ENCODE peak calls at places on chromosomes 11 and 22, in four cellular contexts. One of them, this sample, is unnamed. For H3K9me3, the result is how much of the 10 kb centered on the place peaks cover.

GRCh38 chr11:2885676-2886081 is at the start of gene CDKN1C:
- DNase-seq in fibroblast of lung: peak
- DNase-seq in stomach: peak
- DNase-seq in neural progenitor cell: peak
- DNase-seq in this sample: peak

GRCh38 chr11:128862913-128863660 is 4.0 kb downstream of the KCNJ1 start:
- DNase-seq in neural progenitor cell: no peak
- DNase-seq in stomach: no peak
- DNase-seq in fibroblast of lung: peak
- DNase-seq in this sample: no peak

GRCh38 chr11:67303132-67303988 is at the start of gene SSH3:
- DNase-seq in neural progenitor cell: peak
- DNase-seq in stomach: peak
- DNase-seq in fibroblast of lung: peak
- DNase-seq in this sample: peak

GRCh38 chr22:27100789-27101188 is 443.4 kb downstream of the MIAT start:
- DNase-seq in fibroblast of lung: no peak
- DNase-seq in stomach: no peak
- DNase-seq in neural progenitor cell: peak
- DNase-seq in this sample: peak

GRCh38 chr11:8032122-8032521 is 45.0 kb downstream of the EIF3F start:
- DNase-seq in neural progenitor cell: no peak
- DNase-seq in stomach: no peak
- DNase-seq in fibroblast of lung: no peak
- DNase-seq in this sample: no peak

GRCh38 chr11:3126207-3126865 is 38.8 kb downstream of the OSBPL5 start:
- DNase-seq in neural progenitor cell: no peak
- DNase-seq in fibroblast of lung: no peak
- DNase-seq in stomach: no peak
- DNase-seq in this sample: no peak

GRCh38 chr22:22009661-22010060 is 27.1 kb upstream of the TOP3B start:
- DNase-seq in neural progenitor cell: no peak
- DNase-seq in stomach: no peak
- DNase-seq in fibroblast of lung: no peak
- DNase-seq in this sample: no peak

GRCh38 chr11:59901306-59901705 is 22.7 kb downstream of the OOSP3 start:
- DNase-seq in neural progenitor cell: no peak
- DNase-seq in fibroblast of lung: no peak
- DNase-seq in stomach: no peak
- DNase-seq in this sample: no peak

GRCh38 chr11:62146476-62147200 is 22.8 kb downstream of the INCENP start:
- DNase-seq in neural progenitor cell: no peak
- DNase-seq in fibroblast of lung: no peak
- DNase-seq in stomach: peak
- DNase-seq in this sample: peak

GRCh38 chr11:57477507-57478189 is 17.3 kb downstream of the RTN4RL2 start:
- DNase-seq in neural progenitor cell: no peak
- DNase-seq in fibroblast of lung: no peak
- DNase-seq in stomach: peak
- DNase-seq in this sample: no peak

GRCh38 chr11:109317726-109318125 is 104.3 kb upstream of the C11orf87 start:
- DNase-seq in neural progenitor cell: no peak
- DNase-seq in stomach: no peak
- DNase-seq in fibroblast of lung: no peak
- DNase-seq in this sample: no peak

GRCh38 chr22:33299245-33299956 is 241.2 kb upstream of the SYN3 start:
- DNase-seq in neural progenitor cell: peak
- DNase-seq in fibroblast of lung: no peak
- DNase-seq in stomach: no peak
- DNase-seq in this sample: peak

GRCh38 chr22:44884968-44885805 is 124.6 kb downstream of the PHF21B start:
- DNase-seq in fibroblast of lung: no peak
- DNase-seq in neural progenitor cell: no peak
- DNase-seq in stomach: no peak
- DNase-seq in this sample: peak

GRCh38 chr11:100791873-100792272 is 104.8 kb downstream of the ARHGAP42 start:
- DNase-seq in neural progenitor cell: no peak
- DNase-seq in stomach: no peak
- DNase-seq in fibroblast of lung: no peak
- DNase-seq in this sample: no peak

GRCh38 chr11:13970986-13971385 is 8.5 kb downstream of the SPON1 start:
- DNase-seq in fibroblast of lung: peak
- DNase-seq in stomach: peak
- DNase-seq in neural progenitor cell: peak
- DNase-seq in this sample: no peak

GRCh38 chr11:69704508-69705245 is 855 bp upstream of the FGF19 start:
- DNase-seq in neural progenitor cell: peak
- DNase-seq in fibroblast of lung: no peak
- DNase-seq in stomach: no peak
- DNase-seq in this sample: no peak

GRCh38 chr22:39534092-39534506 is 1.6 kb upstream of the RPS19BP1 start:
- DNase-seq in stomach: no peak
- DNase-seq in neural progenitor cell: no peak
- DNase-seq in fibroblast of lung: no peak
- DNase-seq in this sample: no peak

GRCh38 chr11:118224512-118225180 is at the start of gene JAML:
- DNase-seq in neural progenitor cell: no peak
- DNase-seq in fibroblast of lung: no peak
- DNase-seq in stomach: peak
- DNase-seq in this sample: no peak

GRCh38 chr11:30818721-30819120 is 232.6 kb upstream of the MPPED2 start:
- DNase-seq in neural progenitor cell: no peak
- DNase-seq in fibroblast of lung: no peak
- DNase-seq in stomach: no peak
- DNase-seq in this sample: no peak

GRCh38 chr11:112128483-112129121 is 35.3 kb downstream of the IL18 start:
- DNase-seq in neural progenitor cell: no peak
- DNase-seq in stomach: peak
- DNase-seq in fibroblast of lung: peak
- DNase-seq in this sample: no peak

GRCh38 chr11:12696911-12697581 is 22.8 kb downstream of the TEAD1 start:
- DNase-seq in stomach: no peak
- DNase-seq in fibroblast of lung: no peak
- DNase-seq in neural progenitor cell: no peak
- DNase-seq in this sample: no peak

DNA sequence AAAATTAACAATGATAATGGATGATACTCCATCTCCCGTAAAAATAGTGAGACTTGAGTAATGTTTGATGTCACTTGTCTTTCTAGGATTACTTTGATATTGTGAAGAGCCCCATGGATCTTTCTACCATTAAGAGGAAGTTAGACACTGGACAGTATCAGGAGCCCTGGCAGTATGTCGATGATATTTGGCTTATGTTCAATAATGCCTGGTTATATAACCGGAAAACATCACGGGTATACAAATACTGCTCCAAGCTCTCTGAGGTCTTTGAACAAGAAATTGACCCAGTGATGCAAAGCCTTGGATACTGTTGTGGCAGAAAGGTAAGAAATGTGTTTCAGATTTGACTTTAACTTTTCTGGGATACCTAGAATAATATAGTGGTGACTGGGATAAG is 48.0 kb upstream of the L3MBTL2 start:
- DNase-seq in neural progenitor cell: no peak
- DNase-seq in stomach: no peak
- DNase-seq in fibroblast of lung: no peak
- DNase-seq in this sample: no peak
- H3K27ac ChIP-seq in neural progenitor cell: no peak
- H3K27ac ChIP-seq in stomach: no peak
- H3K27ac ChIP-seq in fibroblast of lung: no peak
- H3K27ac ChIP-seq in this sample: no peak

GRCh38 chr22:47371263-47372090 is 609.0 kb downstream of the TBC1D22A start:
- DNase-seq in fibroblast of lung: no peak
- DNase-seq in stomach: peak
- DNase-seq in neural progenitor cell: no peak
- DNase-seq in this sample: no peak
- H3K9me3 ChIP-seq in fibroblast of lung: under half
- H3K9me3 ChIP-seq in stomach: under half
- H3K9me3 ChIP-seq in neural progenitor cell: under half
- H3K9me3 ChIP-seq in this sample: under half

DNA sequence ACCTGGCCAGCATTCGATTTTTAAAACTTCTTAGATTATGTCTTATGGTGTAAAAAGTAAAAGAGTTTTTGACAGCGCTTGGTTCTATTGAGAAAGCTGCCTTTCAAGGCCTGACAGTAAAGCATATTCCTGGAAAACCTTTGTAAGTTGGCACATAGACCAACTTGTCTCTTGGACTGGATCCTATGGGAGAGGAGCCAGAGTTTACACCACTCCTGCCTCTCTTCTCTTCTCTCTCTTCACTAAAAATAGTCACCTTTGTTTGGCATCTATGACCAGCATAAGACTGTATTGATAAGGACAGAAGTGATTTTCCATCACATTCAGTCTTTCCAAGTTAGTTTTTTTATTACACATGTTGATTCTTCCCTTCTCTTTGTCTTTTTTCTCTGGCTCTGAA is 33.7 kb downstream of the CSRP3 start:
- DNase-seq in neural progenitor cell: no peak
- DNase-seq in stomach: no peak
- DNase-seq in fibroblast of lung: no peak
- DNase-seq in this sample: no peak
- H3K27ac ChIP-seq in neural progenitor cell: no peak
- H3K27ac ChIP-seq in stomach: no peak
- H3K27ac ChIP-seq in fibroblast of lung: no peak
- H3K27ac ChIP-seq in this sample: no peak

GRCh38 chr22:29569011-29569678 is 11.8 kb downstream of the NIPSNAP1 start:
- DNase-seq in neural progenitor cell: no peak
- DNase-seq in fibroblast of lung: no peak
- DNase-seq in stomach: no peak
- DNase-seq in this sample: no peak
- H3K9me3 ChIP-seq in neural progenitor cell: under half
- H3K9me3 ChIP-seq in fibroblast of lung: under half
- H3K9me3 ChIP-seq in stomach: under half
- H3K9me3 ChIP-seq in this sample: under half

This sample was measured in tibial artery.